ENCODE peak calls at places on chromosome X, in seven cellular contexts. One of them, this sample, is unnamed.

GRCh38 chrX:9622128-9622527 is 143.5 kb downstream of the GPR143 start:
- DNase-seq in colonic mucosa: no peak
- DNase-seq in fibroblast of mammary gland: no peak
- DNase-seq in ovary: no peak
- DNase-seq in heart left ventricle: no peak
- DNase-seq in adrenal gland: no peak
- DNase-seq in cardiac muscle cell: no peak
- DNase-seq in this sample: no peak

GRCh38 chrX:81263067-81263466 is 61.2 kb downstream of the SH3BGRL start:
- DNase-seq in colonic mucosa: no peak
- DNase-seq in fibroblast of mammary gland: no peak
- DNase-seq in ovary: no peak
- DNase-seq in heart left ventricle: no peak
- DNase-seq in adrenal gland: no peak
- DNase-seq in cardiac muscle cell: no peak
- DNase-seq in this sample: no peak

GRCh38 chrX:45557390-45557789 is 356.7 kb upstream of the DIPK2B start:
- DNase-seq in colonic mucosa: no peak
- DNase-seq in fibroblast of mammary gland: peak; percentile 32
- DNase-seq in ovary: no peak
- DNase-seq in heart left ventricle: no peak
- DNase-seq in adrenal gland: no peak
- DNase-seq in cardiac muscle cell: peak; percentile 2
- DNase-seq in this sample: peak; percentile 25

GRCh38 chrX:69165116-69165651 is at the start of gene PJA1:
- DNase-seq in colonic mucosa: peak; percentile 65
- DNase-seq in fibroblast of mammary gland: peak; percentile 54
- DNase-seq in ovary: peak; percentile 79
- DNase-seq in heart left ventricle: peak; percentile 82
- DNase-seq in adrenal gland: peak; percentile 80
- DNase-seq in cardiac muscle cell: peak; percentile 83
- DNase-seq in this sample: peak; percentile 64

GRCh38 chrX:145190801-145191389 is 56.4 kb upstream of the SPANXN1 start:
- DNase-seq in colonic mucosa: no peak
- DNase-seq in fibroblast of mammary gland: peak; percentile 3
- DNase-seq in ovary: no peak
- DNase-seq in heart left ventricle: no peak
- DNase-seq in adrenal gland: no peak
- DNase-seq in cardiac muscle cell: peak; percentile 0
- DNase-seq in this sample: peak; percentile 8

GRCh38 chrX:17655232-17656034 is 81.9 kb upstream of the SCML1 start:
- DNase-seq in colonic mucosa: no peak
- DNase-seq in fibroblast of mammary gland: no peak
- DNase-seq in ovary: no peak
- DNase-seq in heart left ventricle: peak; percentile 30
- DNase-seq in adrenal gland: no peak
- DNase-seq in cardiac muscle cell: peak; percentile 8
- DNase-seq in this sample: peak; percentile 17

GRCh38 chrX:41265615-41266014 is 68.3 kb upstream of the DDX3X start:
- DNase-seq in colonic mucosa: no peak
- DNase-seq in fibroblast of mammary gland: peak; percentile 86
- DNase-seq in ovary: peak; percentile 38
- DNase-seq in heart left ventricle: no peak
- DNase-seq in adrenal gland: peak; percentile 62
- DNase-seq in cardiac muscle cell: peak; percentile 29
- DNase-seq in this sample: peak; percentile 78

GRCh38 chrX:118928126-118928525 is 46.3 kb upstream of the LONRF3 start:
- DNase-seq in colonic mucosa: no peak
- DNase-seq in fibroblast of mammary gland: peak; percentile 2
- DNase-seq in ovary: no peak
- DNase-seq in heart left ventricle: no peak
- DNase-seq in adrenal gland: no peak
- DNase-seq in cardiac muscle cell: peak; percentile 30
- DNase-seq in this sample: no peak

GRCh38 chrX:120147537-120147936 is 10.9 kb upstream of the RHOXF2 start:
- DNase-seq in colonic mucosa: no peak
- DNase-seq in fibroblast of mammary gland: no peak
- DNase-seq in ovary: no peak
- DNase-seq in heart left ventricle: no peak
- DNase-seq in adrenal gland: no peak
- DNase-seq in cardiac muscle cell: no peak
- DNase-seq in this sample: no peak

GRCh38 chrX:47283015-47283771 is 50.4 kb downstream of the USP11 start:
- DNase-seq in colonic mucosa: no peak
- DNase-seq in fibroblast of mammary gland: peak; percentile 71
- DNase-seq in ovary: peak; percentile 30
- DNase-seq in heart left ventricle: peak; percentile 30
- DNase-seq in adrenal gland: peak; percentile 69
- DNase-seq in cardiac muscle cell: peak; percentile 75
- DNase-seq in this sample: peak; percentile 21

GRCh38 chrX:33434256-33435092 is 223.1 kb upstream of the DMD start:
- DNase-seq in colonic mucosa: peak; percentile 59
- DNase-seq in fibroblast of mammary gland: peak; percentile 45
- DNase-seq in ovary: peak; percentile 35
- DNase-seq in heart left ventricle: peak; percentile 30
- DNase-seq in adrenal gland: peak; percentile 75
- DNase-seq in cardiac muscle cell: peak; percentile 37
- DNase-seq in this sample: peak; percentile 35

GRCh38 chrX:124986284-124986683 is 333.4 kb upstream of the TEX13C start:
- DNase-seq in colonic mucosa: no peak
- DNase-seq in fibroblast of mammary gland: no peak
- DNase-seq in ovary: no peak
- DNase-seq in heart left ventricle: no peak
- DNase-seq in adrenal gland: no peak
- DNase-seq in cardiac muscle cell: no peak
- DNase-seq in this sample: no peak

GRCh38 chrX:6004529-6004928 is 224.1 kb downstream of the NLGN4X start:
- DNase-seq in colonic mucosa: no peak
- DNase-seq in fibroblast of mammary gland: no peak
- DNase-seq in ovary: no peak
- DNase-seq in heart left ventricle: no peak
- DNase-seq in adrenal gland: no peak
- DNase-seq in cardiac muscle cell: no peak
- DNase-seq in this sample: no peak

GRCh38 chrX:31178769-31179125 is 106.9 kb upstream of the FTHL17 start:
- DNase-seq in colonic mucosa: no peak
- DNase-seq in fibroblast of mammary gland: peak; percentile 4
- DNase-seq in ovary: no peak
- DNase-seq in heart left ventricle: no peak
- DNase-seq in adrenal gland: no peak
- DNase-seq in cardiac muscle cell: no peak
- DNase-seq in this sample: no peak

GRCh38 chrX:5314148-5314547 is 914.5 kb downstream of the NLGN4X start:
- DNase-seq in colonic mucosa: no peak
- DNase-seq in fibroblast of mammary gland: no peak
- DNase-seq in ovary: no peak
- DNase-seq in heart left ventricle: no peak
- DNase-seq in adrenal gland: no peak
- DNase-seq in cardiac muscle cell: no peak
- DNase-seq in this sample: no peak

DNA sequence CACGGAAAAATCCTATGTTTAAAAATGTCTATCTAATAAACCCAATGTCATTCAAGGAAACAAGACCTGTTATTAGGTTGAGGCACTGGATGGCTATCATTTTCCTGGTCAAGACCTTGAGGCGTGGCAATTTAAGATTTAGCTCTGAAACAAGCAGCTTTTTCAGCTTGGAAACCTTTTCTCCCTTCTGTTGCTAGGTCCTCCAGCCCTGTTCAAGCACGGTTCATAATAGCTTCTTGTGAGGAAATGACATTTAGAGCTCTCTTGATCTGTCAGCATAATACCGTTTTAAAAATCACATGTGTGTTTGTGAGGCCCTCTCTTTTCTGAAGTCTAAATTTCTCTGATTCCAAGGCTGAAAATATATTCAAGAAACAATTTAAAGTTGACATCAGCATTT is 133.6 kb upstream of the GRPR start:
- DNase-seq in colonic mucosa: no peak
- DNase-seq in fibroblast of mammary gland: no peak
- DNase-seq in ovary: no peak
- DNase-seq in heart left ventricle: no peak
- DNase-seq in adrenal gland: no peak
- DNase-seq in cardiac muscle cell: no peak
- DNase-seq in this sample: no peak
- H3K4me3 ChIP-seq in colonic mucosa: no peak overlapping the region
- H3K4me3 ChIP-seq in fibroblast of mammary gland: no peak overlapping the region
- H3K4me3 ChIP-seq in ovary: no peak overlapping the region
- H3K4me3 ChIP-seq in heart left ventricle: no peak overlapping the region
- H3K4me3 ChIP-seq in adrenal gland: no peak overlapping the region
- H3K4me3 ChIP-seq in cardiac muscle cell: no peak overlapping the region
- H3K4me3 ChIP-seq in this sample: no peak overlapping the region

GRCh38 chrX:50751091-50751490 is 62.9 kb downstream of the SHROOM4 start:
- DNase-seq in colonic mucosa: no peak
- DNase-seq in fibroblast of mammary gland: no peak
- DNase-seq in ovary: no peak
- DNase-seq in heart left ventricle: no peak
- DNase-seq in adrenal gland: no peak
- DNase-seq in cardiac muscle cell: no peak
- DNase-seq in this sample: no peak
- H3K4me3 ChIP-seq in colonic mucosa: no peak overlapping the region
- H3K4me3 ChIP-seq in fibroblast of mammary gland: no peak overlapping the region
- H3K4me3 ChIP-seq in ovary: no peak overlapping the region
- H3K4me3 ChIP-seq in heart left ventricle: no peak overlapping the region
- H3K4me3 ChIP-seq in adrenal gland: no peak overlapping the region
- H3K4me3 ChIP-seq in cardiac muscle cell: no peak overlapping the region
- H3K4me3 ChIP-seq in this sample: no peak overlapping the region

GRCh38 chrX:151396042-151396826 is 772 bp upstream of the VMA21 start:
- DNase-seq in colonic mucosa: no peak
- DNase-seq in fibroblast of mammary gland: peak; percentile 81
- DNase-seq in ovary: peak; percentile 33
- DNase-seq in heart left ventricle: peak; percentile 24
- DNase-seq in adrenal gland: no peak
- DNase-seq in cardiac muscle cell: no peak
- DNase-seq in this sample: peak; percentile 69
- H3K4me3 ChIP-seq in colonic mucosa: peak overlapping the region; percentile 70
- H3K4me3 ChIP-seq in fibroblast of mammary gland: peak overlapping the region; percentile 48
- H3K4me3 ChIP-seq in ovary: peak overlapping the region; percentile 74
- H3K4me3 ChIP-seq in heart left ventricle: peak overlapping the region; percentile 88
- H3K4me3 ChIP-seq in adrenal gland: no peak overlapping the region
- H3K4me3 ChIP-seq in cardiac muscle cell: peak overlapping the region; percentile 97
- H3K4me3 ChIP-seq in this sample: peak overlapping the region; percentile 64

DNA sequence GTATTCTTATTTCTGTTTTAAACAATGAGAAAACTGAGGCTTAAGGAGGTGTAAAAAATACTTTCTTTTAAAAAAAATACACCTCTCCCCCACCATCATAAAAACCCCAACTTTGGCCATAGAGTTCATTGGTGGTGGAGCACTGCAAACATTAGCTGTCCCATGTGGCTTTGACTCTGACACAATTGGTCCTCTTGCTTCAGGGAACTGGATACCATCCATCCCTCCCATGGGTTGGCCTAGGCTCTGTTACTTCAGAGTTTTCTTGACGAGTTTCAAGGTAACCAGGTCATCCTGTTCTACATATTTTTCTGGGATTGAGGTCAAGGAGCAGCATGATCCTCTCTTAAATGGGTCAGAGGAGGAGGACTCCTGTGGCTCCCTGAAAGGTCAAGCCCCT is 50.5 kb downstream of the TMEM164 start:
- DNase-seq in colonic mucosa: no peak
- DNase-seq in fibroblast of mammary gland: no peak
- DNase-seq in ovary: no peak
- DNase-seq in heart left ventricle: no peak
- DNase-seq in adrenal gland: no peak
- DNase-seq in cardiac muscle cell: no peak
- DNase-seq in this sample: no peak
- H3K4me3 ChIP-seq in colonic mucosa: no peak overlapping the region
- H3K4me3 ChIP-seq in fibroblast of mammary gland: no peak overlapping the region
- H3K4me3 ChIP-seq in ovary: no peak overlapping the region
- H3K4me3 ChIP-seq in heart left ventricle: no peak overlapping the region
- H3K4me3 ChIP-seq in adrenal gland: no peak overlapping the region
- H3K4me3 ChIP-seq in cardiac muscle cell: no peak overlapping the region
- H3K4me3 ChIP-seq in this sample: no peak overlapping the region

DNA sequence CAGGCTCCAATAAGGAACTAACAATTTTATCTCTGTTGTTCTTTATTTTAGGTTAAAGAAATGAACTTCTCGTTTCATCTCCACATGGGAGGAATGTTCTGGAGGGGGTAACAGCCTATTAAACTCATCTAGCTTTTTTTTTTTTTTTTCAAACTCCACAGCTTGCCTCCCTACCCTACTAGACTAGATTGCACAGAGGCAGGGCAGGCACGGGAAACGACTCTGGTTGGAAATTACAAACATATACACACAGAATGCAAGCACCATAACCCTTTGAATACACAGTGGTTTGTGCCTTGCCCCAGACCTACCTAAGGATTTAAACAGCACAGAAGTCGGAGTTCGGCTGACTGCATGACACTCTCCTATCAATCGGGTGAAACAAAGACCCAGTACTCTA is 2.7 kb downstream of the MECP2 start:
- DNase-seq in colonic mucosa: no peak
- DNase-seq in fibroblast of mammary gland: no peak
- DNase-seq in ovary: no peak
- DNase-seq in heart left ventricle: no peak
- DNase-seq in adrenal gland: no peak
- DNase-seq in cardiac muscle cell: no peak
- DNase-seq in this sample: no peak
- H3K4me3 ChIP-seq in colonic mucosa: no peak overlapping the region
- H3K4me3 ChIP-seq in fibroblast of mammary gland: no peak overlapping the region
- H3K4me3 ChIP-seq in ovary: no peak overlapping the region
- H3K4me3 ChIP-seq in heart left ventricle: peak overlapping the region; percentile 80
- H3K4me3 ChIP-seq in adrenal gland: no peak overlapping the region
- H3K4me3 ChIP-seq in cardiac muscle cell: no peak overlapping the region
- H3K4me3 ChIP-seq in this sample: peak overlapping the region; percentile 72

DNA sequence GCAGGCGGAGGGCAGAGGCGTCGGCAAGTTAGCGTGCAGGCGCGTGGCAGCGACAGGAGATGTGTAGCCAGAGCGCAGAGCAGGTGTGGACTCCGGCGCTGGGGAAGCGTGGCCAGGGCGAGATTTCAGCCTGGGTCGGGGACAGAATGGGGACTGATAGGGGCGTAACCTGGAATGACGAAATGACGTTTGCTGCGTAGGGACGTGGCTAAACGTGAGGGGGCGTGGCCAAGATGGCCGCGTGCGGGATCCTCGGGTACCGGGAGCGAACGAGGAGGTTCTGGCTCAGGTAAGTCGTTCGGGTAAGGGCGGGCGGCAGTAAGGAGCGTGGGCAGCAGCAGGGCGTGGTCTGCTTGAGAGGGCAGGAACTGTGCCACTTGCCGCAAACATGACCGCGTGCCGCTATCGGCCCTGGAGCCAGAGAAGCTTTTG is 10.9 kb upstream of the CLTRN start:
- DNase-seq in colonic mucosa: peak; percentile 93
- DNase-seq in fibroblast of mammary gland: peak; percentile 80
- DNase-seq in ovary: peak; percentile 92
- DNase-seq in heart left ventricle: peak; percentile 91
- DNase-seq in adrenal gland: peak; percentile 88
- DNase-seq in cardiac muscle cell: peak; percentile 77
- DNase-seq in this sample: no peak
- H3K4me3 ChIP-seq in colonic mucosa: peak overlapping the region; percentile 64
- H3K4me3 ChIP-seq in fibroblast of mammary gland: peak overlapping the region; percentile 81
- H3K4me3 ChIP-seq in ovary: peak overlapping the region; percentile 67
- H3K4me3 ChIP-seq in heart left ventricle: peak overlapping the region; percentile 84
- H3K4me3 ChIP-seq in adrenal gland: peak overlapping the region; percentile 78
- H3K4me3 ChIP-seq in cardiac muscle cell: peak overlapping the region; percentile 68
- H3K4me3 ChIP-seq in this sample: peak overlapping the region; percentile 100

GRCh38 chrX:110794601-110795000 is 1.0 kb downstream of the CHRDL1 start:
- DNase-seq in colonic mucosa: no peak
- DNase-seq in fibroblast of mammary gland: no peak
- DNase-seq in ovary: no peak
- DNase-seq in heart left ventricle: no peak
- DNase-seq in adrenal gland: no peak
- DNase-seq in cardiac muscle cell: no peak
- DNase-seq in this sample: no peak
- H3K4me3 ChIP-seq in colonic mucosa: no peak overlapping the region
- H3K4me3 ChIP-seq in fibroblast of mammary gland: no peak overlapping the region
- H3K4me3 ChIP-seq in ovary: no peak overlapping the region
- H3K4me3 ChIP-seq in heart left ventricle: peak overlapping the region; percentile 46
- H3K4me3 ChIP-seq in adrenal gland: no peak overlapping the region
- H3K4me3 ChIP-seq in cardiac muscle cell: no peak overlapping the region
- H3K4me3 ChIP-seq in this sample: no peak overlapping the region

This sample was measured in fibroblast of the aortic adventitia.